ENCODE peak calls at places on chromosome X, in six cellular contexts. One of them, this sample, is unnamed.

GRCh38 chrX:34350552-34350951 is 218.4 kb upstream of the FAM47A start:
- DNase-seq in lung: no peak
- DNase-seq in upper lobe of left lung: no peak
- DNase-seq in hepatocyte: no peak
- DNase-seq in CD8-positive, alpha-beta T cell: no peak
- DNase-seq in suprapubic skin: no peak
- DNase-seq in this sample: no peak

GRCh38 chrX:2385224-2385623 is 115.6 kb downstream of the DHRSX start:
- DNase-seq in lung: no peak
- DNase-seq in upper lobe of left lung: no peak
- DNase-seq in hepatocyte: no peak
- DNase-seq in CD8-positive, alpha-beta T cell: no peak
- DNase-seq in suprapubic skin: no peak
- DNase-seq in this sample: no peak

GRCh38 chrX:124211312-124211942 is 121.0 kb upstream of the TEX13D start:
- DNase-seq in lung: no peak
- DNase-seq in upper lobe of left lung: no peak
- DNase-seq in hepatocyte: peak; percentile 37
- DNase-seq in CD8-positive, alpha-beta T cell: no peak
- DNase-seq in suprapubic skin: no peak
- DNase-seq in this sample: no peak

GRCh38 chrX:16162391-16162790 is 4.9 kb upstream of the MAGEB17 start:
- DNase-seq in lung: no peak
- DNase-seq in upper lobe of left lung: no peak
- DNase-seq in hepatocyte: no peak
- DNase-seq in CD8-positive, alpha-beta T cell: no peak
- DNase-seq in suprapubic skin: no peak
- DNase-seq in this sample: no peak

GRCh38 chrX:68422478-68422877 is 10.8 kb downstream of the OPHN1 start:
- DNase-seq in lung: no peak
- DNase-seq in upper lobe of left lung: no peak
- DNase-seq in hepatocyte: no peak
- DNase-seq in CD8-positive, alpha-beta T cell: no peak
- DNase-seq in suprapubic skin: no peak
- DNase-seq in this sample: no peak

GRCh38 chrX:78886550-78886949 is 58.6 kb upstream of the P2RY10 start:
- DNase-seq in lung: no peak
- DNase-seq in upper lobe of left lung: no peak
- DNase-seq in hepatocyte: peak; percentile 6
- DNase-seq in CD8-positive, alpha-beta T cell: no peak
- DNase-seq in suprapubic skin: no peak
- DNase-seq in this sample: no peak

GRCh38 chrX:56788717-56789122 is 59.7 kb downstream of the NBDY start:
- DNase-seq in lung: no peak
- DNase-seq in upper lobe of left lung: no peak
- DNase-seq in hepatocyte: no peak
- DNase-seq in CD8-positive, alpha-beta T cell: peak; percentile 83
- DNase-seq in suprapubic skin: peak; percentile 57
- DNase-seq in this sample: peak; percentile 56

GRCh38 chrX:118756111-118756510 is 28.7 kb downstream of the IL13RA1 start:
- DNase-seq in lung: no peak
- DNase-seq in upper lobe of left lung: no peak
- DNase-seq in hepatocyte: no peak
- DNase-seq in CD8-positive, alpha-beta T cell: no peak
- DNase-seq in suprapubic skin: no peak
- DNase-seq in this sample: no peak

GRCh38 chrX:73850124-73851013 is 287.4 kb downstream of the CHIC1 start:
- DNase-seq in lung: peak; percentile 37
- DNase-seq in upper lobe of left lung: no peak
- DNase-seq in hepatocyte: peak; percentile 13
- DNase-seq in CD8-positive, alpha-beta T cell: no peak
- DNase-seq in suprapubic skin: no peak
- DNase-seq in this sample: peak; percentile 12

GRCh38 chrX:100830143-100830542 is 10.0 kb downstream of the CSTF2 start:
- DNase-seq in lung: no peak
- DNase-seq in upper lobe of left lung: no peak
- DNase-seq in hepatocyte: no peak
- DNase-seq in CD8-positive, alpha-beta T cell: no peak
- DNase-seq in suprapubic skin: no peak
- DNase-seq in this sample: no peak

GRCh38 chrX:101462892-101463291 is 22.4 kb upstream of the ARMCX4 start:
- DNase-seq in lung: peak; percentile 35
- DNase-seq in upper lobe of left lung: no peak
- DNase-seq in hepatocyte: no peak
- DNase-seq in CD8-positive, alpha-beta T cell: no peak
- DNase-seq in suprapubic skin: no peak
- DNase-seq in this sample: no peak

GRCh38 chrX:141642979-141643378 is 53.5 kb downstream of the SPANXA2 start:
- DNase-seq in lung: no peak
- DNase-seq in upper lobe of left lung: no peak
- DNase-seq in hepatocyte: no peak
- DNase-seq in CD8-positive, alpha-beta T cell: no peak
- DNase-seq in suprapubic skin: no peak
- DNase-seq in this sample: no peak

GRCh38 chrX:40570346-40571093 is 10.2 kb upstream of the ATP6AP2 start:
- DNase-seq in lung: no peak
- DNase-seq in upper lobe of left lung: no peak
- DNase-seq in hepatocyte: no peak
- DNase-seq in CD8-positive, alpha-beta T cell: no peak
- DNase-seq in suprapubic skin: no peak
- DNase-seq in this sample: no peak

GRCh38 chrX:48958635-48959094 is 1.3 kb upstream of the OTUD5 start:
- DNase-seq in lung: no peak
- DNase-seq in upper lobe of left lung: no peak
- DNase-seq in hepatocyte: peak; percentile 65
- DNase-seq in CD8-positive, alpha-beta T cell: no peak
- DNase-seq in suprapubic skin: peak; percentile 73
- DNase-seq in this sample: peak; percentile 24

GRCh38 chrX:48456628-48457027 is 13.4 kb downstream of the SLC38A5 start:
- DNase-seq in lung: no peak
- DNase-seq in upper lobe of left lung: no peak
- DNase-seq in hepatocyte: no peak
- DNase-seq in CD8-positive, alpha-beta T cell: no peak
- DNase-seq in suprapubic skin: no peak
- DNase-seq in this sample: no peak

GRCh38 chrX:42176790-42177189 is 253.4 kb upstream of the CASK start:
- DNase-seq in lung: no peak
- DNase-seq in upper lobe of left lung: no peak
- DNase-seq in hepatocyte: no peak
- DNase-seq in CD8-positive, alpha-beta T cell: no peak
- DNase-seq in suprapubic skin: no peak
- DNase-seq in this sample: no peak

GRCh38 chrX:623268-623598 is 7.4 kb upstream of the SHOX start:
- DNase-seq in lung: no peak
- DNase-seq in upper lobe of left lung: no peak
- DNase-seq in hepatocyte: no peak
- DNase-seq in CD8-positive, alpha-beta T cell: no peak
- DNase-seq in suprapubic skin: no peak
- DNase-seq in this sample: no peak

GRCh38 chrX:17377047-17377692 is 2.2 kb downstream of the NHS start:
- DNase-seq in lung: no peak
- DNase-seq in upper lobe of left lung: peak; percentile 86
- DNase-seq in hepatocyte: peak; percentile 63
- DNase-seq in CD8-positive, alpha-beta T cell: no peak
- DNase-seq in suprapubic skin: no peak
- DNase-seq in this sample: peak; percentile 48

GRCh38 chrX:45811307-45811706 is 610.6 kb upstream of the DIPK2B start:
- DNase-seq in lung: no peak
- DNase-seq in upper lobe of left lung: no peak
- DNase-seq in hepatocyte: no peak
- DNase-seq in CD8-positive, alpha-beta T cell: no peak
- DNase-seq in suprapubic skin: no peak
- DNase-seq in this sample: no peak

GRCh38 chrX:18871161-18871880 is 112.6 kb downstream of the PHKA2 start:
- DNase-seq in lung: no peak
- DNase-seq in upper lobe of left lung: no peak
- DNase-seq in hepatocyte: no peak
- DNase-seq in CD8-positive, alpha-beta T cell: no peak
- DNase-seq in suprapubic skin: no peak
- DNase-seq in this sample: peak; percentile 18

GRCh38 chrX:55754861-55755294 is 37.3 kb downstream of the RRAGB start:
- DNase-seq in lung: no peak
- DNase-seq in upper lobe of left lung: no peak
- DNase-seq in hepatocyte: no peak
- DNase-seq in CD8-positive, alpha-beta T cell: no peak
- DNase-seq in suprapubic skin: no peak
- DNase-seq in this sample: no peak

GRCh38 chrX:143854006-143854405 is 29.9 kb upstream of the UBE2NL start:
- DNase-seq in lung: no peak
- DNase-seq in upper lobe of left lung: no peak
- DNase-seq in hepatocyte: no peak
- DNase-seq in CD8-positive, alpha-beta T cell: no peak
- DNase-seq in suprapubic skin: no peak
- DNase-seq in this sample: no peak

GRCh38 chrX:24619647-24620046 is 27.5 kb downstream of the PCYT1B start:
- DNase-seq in lung: no peak
- DNase-seq in upper lobe of left lung: peak; percentile 4
- DNase-seq in hepatocyte: peak; percentile 65
- DNase-seq in CD8-positive, alpha-beta T cell: no peak
- DNase-seq in suprapubic skin: no peak
- DNase-seq in this sample: peak; percentile 51

GRCh38 chrX:109199726-109200125 is 282.2 kb downstream of the GUCY2F start:
- DNase-seq in lung: no peak
- DNase-seq in upper lobe of left lung: no peak
- DNase-seq in hepatocyte: no peak
- DNase-seq in CD8-positive, alpha-beta T cell: no peak
- DNase-seq in suprapubic skin: no peak
- DNase-seq in this sample: no peak

GRCh38 chrX:40579139-40579538 is 1.6 kb upstream of the ATP6AP2 start:
- DNase-seq in lung: no peak
- DNase-seq in upper lobe of left lung: no peak
- DNase-seq in hepatocyte: no peak
- DNase-seq in CD8-positive, alpha-beta T cell: no peak
- DNase-seq in suprapubic skin: no peak
- DNase-seq in this sample: no peak

GRCh38 chrX:10519761-10520160 is 100.6 kb downstream of the MID1 start:
- DNase-seq in lung: no peak
- DNase-seq in upper lobe of left lung: no peak
- DNase-seq in hepatocyte: no peak
- DNase-seq in CD8-positive, alpha-beta T cell: no peak
- DNase-seq in suprapubic skin: no peak
- DNase-seq in this sample: no peak

GRCh38 chrX:46758163-46758955 is 559 bp downstream of the SLC9A7 start:
- DNase-seq in lung: no peak
- DNase-seq in upper lobe of left lung: peak; percentile 70
- DNase-seq in hepatocyte: peak; percentile 24
- DNase-seq in CD8-positive, alpha-beta T cell: peak; percentile 52
- DNase-seq in suprapubic skin: no peak
- DNase-seq in this sample: peak; percentile 30

GRCh38 chrX:44903107-44903506 is 30.1 kb downstream of the KDM6A start:
- DNase-seq in lung: no peak
- DNase-seq in upper lobe of left lung: no peak
- DNase-seq in hepatocyte: no peak
- DNase-seq in CD8-positive, alpha-beta T cell: no peak
- DNase-seq in suprapubic skin: no peak
- DNase-seq in this sample: no peak

GRCh38 chrX:65196758-65197371 is 220.6 kb upstream of the ZC4H2 start:
- DNase-seq in lung: no peak
- DNase-seq in upper lobe of left lung: peak; percentile 42
- DNase-seq in hepatocyte: peak; percentile 71
- DNase-seq in CD8-positive, alpha-beta T cell: no peak
- DNase-seq in suprapubic skin: no peak
- DNase-seq in this sample: peak; percentile 4

GRCh38 chrX:71953946-71954345 is 43.3 kb downstream of the NHSL2 start:
- DNase-seq in lung: no peak
- DNase-seq in upper lobe of left lung: no peak
- DNase-seq in hepatocyte: no peak
- DNase-seq in CD8-positive, alpha-beta T cell: no peak
- DNase-seq in suprapubic skin: no peak
- DNase-seq in this sample: no peak
- H3K27ac ChIP-seq in lung: no peak overlapping the region
- H3K27ac ChIP-seq in upper lobe of left lung: no peak overlapping the region
- H3K27ac ChIP-seq in hepatocyte: peak overlapping the region; percentile 43
- H3K27ac ChIP-seq in CD8-positive, alpha-beta T cell: no peak overlapping the region
- H3K27ac ChIP-seq in suprapubic skin: no peak overlapping the region
- H3K27ac ChIP-seq in this sample: no peak overlapping the region

GRCh38 chrX:28701222-28701621 is 114.0 kb downstream of the IL1RAPL1 start:
- DNase-seq in lung: no peak
- DNase-seq in upper lobe of left lung: no peak
- DNase-seq in hepatocyte: no peak
- DNase-seq in CD8-positive, alpha-beta T cell: no peak
- DNase-seq in suprapubic skin: no peak
- DNase-seq in this sample: no peak
- TF ChIP-seq CTCF in lung: no peak
- TF ChIP-seq CTCF in upper lobe of left lung: no peak
- TF ChIP-seq CTCF in hepatocyte: no peak
- TF ChIP-seq CTCF in CD8-positive, alpha-beta T cell: no peak
- TF ChIP-seq CTCF in suprapubic skin: no peak
- TF ChIP-seq CTCF in this sample: no peak

GRCh38 chrX:38638952-38639529 is 77.7 kb downstream of the TSPAN7 start:
- DNase-seq in lung: no peak
- DNase-seq in upper lobe of left lung: no peak
- DNase-seq in hepatocyte: no peak
- DNase-seq in CD8-positive, alpha-beta T cell: no peak
- DNase-seq in suprapubic skin: no peak
- DNase-seq in this sample: no peak
- H3K36me3 ChIP-seq in lung: no peaks in the 10 kb centered on the region
- H3K36me3 ChIP-seq in upper lobe of left lung: no peaks in the 10 kb centered on the region
- H3K36me3 ChIP-seq in hepatocyte: no peaks in the 10 kb centered on the region
- H3K36me3 ChIP-seq in CD8-positive, alpha-beta T cell: no peaks in the 10 kb centered on the region
- H3K36me3 ChIP-seq in suprapubic skin: no peaks in the 10 kb centered on the region
- H3K36me3 ChIP-seq in this sample: no peaks in the 10 kb centered on the region

DNA sequence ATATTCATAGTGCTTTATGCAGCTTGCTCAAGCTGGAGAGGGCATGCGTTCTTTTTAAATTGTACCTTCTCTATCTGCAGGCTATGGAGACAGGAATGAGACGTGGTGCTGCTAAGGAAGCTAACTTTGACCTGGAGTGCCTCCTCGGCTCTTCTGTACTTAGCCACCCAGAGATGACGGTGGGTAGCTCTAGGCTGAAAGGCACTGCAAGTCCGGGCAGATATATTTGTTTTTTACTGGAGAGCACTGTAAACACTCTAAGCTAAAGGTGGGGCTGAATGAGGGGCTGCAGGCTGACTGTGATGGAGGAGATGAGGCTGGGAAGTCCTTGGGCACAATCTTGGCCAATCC is 12.1 kb downstream of the ELF4 start:
- DNase-seq in lung: no peak
- DNase-seq in upper lobe of left lung: no peak
- DNase-seq in hepatocyte: no peak
- DNase-seq in CD8-positive, alpha-beta T cell: no peak
- DNase-seq in suprapubic skin: no peak
- DNase-seq in this sample: no peak
- H3K27ac ChIP-seq in lung: peak overlapping the region; percentile 23
- H3K27ac ChIP-seq in upper lobe of left lung: peak overlapping the region; percentile 75
- H3K27ac ChIP-seq in hepatocyte: peak overlapping the region; percentile 55
- H3K27ac ChIP-seq in CD8-positive, alpha-beta T cell: peak overlapping the region; percentile 14
- H3K27ac ChIP-seq in suprapubic skin: peak overlapping the region; percentile 50
- H3K27ac ChIP-seq in this sample: peak overlapping the region; percentile 23

This sample was measured in thyroid gland.